ENCODE peak calls at places on chromosomes 3 and 15, in seven cellular contexts. K is hepatocyte, V is astrocyte of the spinal cord, X is upper lobe of right lung, B is GM23338, L is cardiac muscle cell, U is epithelial cell of esophagus. C is an unnamed sample.

GRCh38 chr3:138686771-138687221 is 78.2 kb downstream of the FAIM start:
- DNase-seq in K (peak), V (peak), X (no peak), B (no peak), L (peak), U (no peak), C (peak)

GRCh38 chr15:57114070-57114469 is 195.6 kb downstream of the TCF12 start:
- DNase-seq in K (no peak), V (peak), X (no peak), B (no peak), L (no peak), U (no peak), C (no peak)

GRCh38 chr3:155880286-155880685 is 9.8 kb downstream of the GMPS start:
- DNase-seq in K (no peak), V (no peak), X (no peak), B (no peak), L (no peak), U (no peak), C (no peak)

GRCh38 chr3:54577313-54577712 is 350.5 kb downstream of the LRTM1 start:
- DNase-seq in K (no peak), V (no peak), X (no peak), B (no peak), L (no peak), U (no peak), C (no peak)

GRCh38 chr3:38018296-38019266 is 10.9 kb downstream of the PLCD1 start:
- DNase-seq in K (no peak), V (no peak), X (peak), B (no peak), L (no peak), U (no peak), C (no peak)

GRCh38 chr15:55960946-55961345 is 32.5 kb downstream of the NEDD4 start:
- DNase-seq in K (no peak), V (no peak), X (no peak), B (no peak), L (no peak), U (no peak), C (no peak)

GRCh38 chr3:34364345-34364744 is 565.9 kb downstream of the PDCD6IP start:
- DNase-seq in K (no peak), V (peak), X (no peak), B (peak), L (no peak), U (peak), C (no peak)

GRCh38 chr3:183123891-183124290 is 24.6 kb upstream of the MCCC1 start:
- DNase-seq in K (no peak), V (peak), X (no peak), B (no peak), L (no peak), U (peak), C (no peak)

GRCh38 chr3:173993299-173993698 is 595.8 kb downstream of the NLGN1 start:
- DNase-seq in K (peak), V (peak), X (no peak), B (peak), L (no peak), U (peak), C (peak)

GRCh38 chr15:51758645-51759044 is 7.2 kb downstream of the TMOD2 start:
- DNase-seq in K (peak), V (peak), X (no peak), B (no peak), L (no peak), U (peak), C (no peak)

GRCh38 chr3:54621181-54621580 is 306.7 kb downstream of the LRTM1 start:
- DNase-seq in K (no peak), V (no peak), X (no peak), B (no peak), L (no peak), U (no peak), C (no peak)

GRCh38 chr3:74067296-74067695 is 442.6 kb upstream of the PDZRN3 start:
- DNase-seq in K (peak), V (peak), X (no peak), B (peak), L (no peak), U (peak), C (no peak)

GRCh38 chr15:29050870-29051269 is 165.1 kb downstream of the APBA2 start:
- DNase-seq in K (no peak), V (peak), X (peak), B (no peak), L (peak), U (no peak), C (no peak)

GRCh38 chr3:69282191-69282590 is 103.7 kb downstream of the FRMD4B start:
- DNase-seq in K (no peak), V (no peak), X (no peak), B (no peak), L (no peak), U (no peak), C (no peak)

GRCh38 chr3:42698216-42698910 is 4.2 kb downstream of the HHATL start:
- DNase-seq in K (no peak), V (no peak), X (no peak), B (no peak), L (no peak), U (no peak), C (no peak)

GRCh38 chr15:30043211-30043655 is 39.5 kb upstream of the GOLGA8J start:
- DNase-seq in K (no peak), V (peak), X (no peak), B (no peak), L (no peak), U (peak), C (no peak)

GRCh38 chr15:46654993-46655392 is 1020.2 kb downstream of the SQOR start:
- DNase-seq in K (no peak), V (no peak), X (no peak), B (no peak), L (no peak), U (no peak), C (no peak)

GRCh38 chr15:82572311-82572710 is 32.1 kb upstream of the RPS17 start:
- DNase-seq in K (no peak), V (no peak), X (no peak), B (no peak), L (no peak), U (peak), C (no peak)

GRCh38 chr3:72338942-72339749 is 509.1 kb downstream of the SHQ1 start:
- DNase-seq in K (peak), V (peak), X (no peak), B (no peak), L (no peak), U (peak), C (no peak)

GRCh38 chr15:67882487-67883227 is 42.8 kb upstream of the RNU6-1 start:
- DNase-seq in K (no peak), V (no peak), X (no peak), B (no peak), L (no peak), U (peak), C (peak)

GRCh38 chr3:123792473-123793201 is 91.5 kb downstream of the MYLK start:
- DNase-seq in K (no peak), V (peak), X (no peak), B (no peak), L (no peak), U (peak), C (no peak)

GRCh38 chr15:26590673-26591072 is 182.2 kb downstream of the GABRB3 start:
- DNase-seq in K (no peak), V (no peak), X (no peak), B (no peak), L (no peak), U (no peak), C (no peak)

GRCh38 chr3:138245026-138245425 is 57.9 kb downstream of the ARMC8 start:
- DNase-seq in K (no peak), V (no peak), X (no peak), B (no peak), L (no peak), U (no peak), C (no peak)

GRCh38 chr3:8871306-8871705 is 92.0 kb downstream of the RAD18 start:
- DNase-seq in K (no peak), V (no peak), X (no peak), B (no peak), L (no peak), U (no peak), C (no peak)

GRCh38 chr3:70916375-70917055 is 604.1 kb upstream of the MDFIC2 start:
- DNase-seq in K (peak), V (no peak), X (no peak), B (no peak), L (no peak), U (peak), C (no peak)

GRCh38 chr15:57560976-57561711 is 30.6 kb upstream of the MYZAP start:
- DNase-seq in K (peak), V (peak), X (no peak), B (peak), L (peak), U (peak), C (peak)

GRCh38 chr3:64049136-64049535 is 25.8 kb upstream of the PSMD6 start:
- DNase-seq in K (no peak), V (peak), X (no peak), B (no peak), L (no peak), U (peak), C (no peak)

GRCh38 chr3:134320749-134321148 is 53.5 kb downstream of the AMOTL2 start:
- DNase-seq in K (no peak), V (peak), X (no peak), B (no peak), L (no peak), U (peak), C (no peak)

GRCh38 chr3:193789455-193789854 is 196.4 kb downstream of the OPA1 start:
- DNase-seq in K (no peak), V (no peak), X (no peak), B (no peak), L (no peak), U (no peak), C (no peak)

GRCh38 chr15:48520376-48521155 is 124.9 kb downstream of the FBN1 start:
- DNase-seq in K (no peak), V (peak), X (no peak), B (peak), L (no peak), U (peak), C (no peak)
- TF ChIP-seq CTCF in K (no peak), V (no peak), X (no peak), B (peak), L (no peak), U (no peak), C (no peak)

DNA sequence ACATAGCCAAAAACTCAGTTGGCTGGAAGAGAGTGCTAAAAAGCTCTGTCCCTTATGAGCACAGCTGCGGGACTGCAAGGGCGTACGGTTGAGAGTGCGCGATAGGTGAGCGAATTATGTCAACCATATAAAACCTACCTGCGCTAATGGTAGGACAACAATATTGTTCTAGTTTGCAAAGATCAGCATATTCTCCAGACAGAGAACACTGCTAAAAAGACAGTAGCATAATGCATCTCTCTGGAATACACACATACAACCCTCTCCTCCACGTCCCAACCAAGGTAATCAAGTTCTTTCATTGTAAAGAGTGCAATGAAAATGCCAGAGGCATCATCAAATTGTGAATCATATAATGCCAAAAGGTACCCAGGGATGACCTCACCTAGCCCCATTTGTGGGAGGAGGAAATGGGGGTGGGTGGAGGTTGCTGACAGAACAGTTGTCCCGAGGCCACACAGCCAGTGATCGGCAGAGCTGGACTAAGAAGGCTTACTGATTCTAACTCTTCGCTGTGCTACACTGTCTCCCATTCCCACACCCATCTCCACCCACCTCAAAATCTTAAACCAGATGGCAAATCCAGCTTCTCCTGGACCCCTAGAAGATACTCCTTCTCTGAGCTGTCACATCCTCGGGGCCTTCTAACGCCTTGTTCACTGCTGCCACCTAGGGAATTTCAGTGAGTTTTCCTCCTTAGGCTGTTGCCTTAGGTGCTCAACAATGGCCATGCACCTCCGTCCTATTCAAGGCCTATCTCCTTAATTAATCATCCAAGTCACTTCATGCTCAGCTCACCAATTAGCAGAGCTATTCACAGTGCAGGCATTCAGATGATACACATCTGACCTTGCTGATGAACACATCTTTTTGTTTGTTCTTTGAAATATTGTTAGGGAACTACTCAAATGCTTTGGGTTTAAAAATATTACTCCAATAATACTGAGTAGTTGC is 60.7 kb downstream of the RPL22L1 start:
- DNase-seq in K (peak), V (peak), X (no peak), B (peak), L (peak), U (peak), C (peak)
- TF ChIP-seq CTCF in K (peak), V (peak), X (peak), B (peak), L (peak), U (peak), C (peak)

DNA sequence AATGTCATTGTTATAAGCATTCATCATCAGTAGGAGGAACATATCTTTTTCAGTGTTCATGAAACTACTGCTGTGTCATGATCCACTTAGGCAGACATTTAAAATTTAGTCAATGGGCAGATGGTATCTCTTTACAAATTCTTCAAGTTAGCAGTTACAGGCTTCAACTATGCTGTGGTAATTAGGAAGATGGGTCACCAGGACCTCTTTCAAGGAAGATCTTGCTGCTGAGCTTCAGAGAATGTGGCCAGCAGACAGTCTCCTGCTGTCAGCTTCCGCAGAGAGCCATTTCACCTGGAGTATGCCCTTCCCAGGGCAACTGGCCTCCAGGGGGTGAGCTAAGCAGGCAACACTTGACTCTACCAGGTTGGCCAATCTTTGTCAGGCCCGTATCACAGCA is 19.4 kb downstream of the IFT57 start:
- DNase-seq in K (no peak), V (no peak), X (no peak), B (peak), L (no peak), U (no peak), C (no peak)
- TF ChIP-seq CTCF in K (no peak), V (no peak), X (no peak), B (peak), L (no peak), U (peak), C (no peak)

GRCh38 chr3:99928758-99929408 is 111.2 kb downstream of the CMSS1 start:
- DNase-seq in K (no peak), V (no peak), X (no peak), B (peak), L (no peak), U (no peak), C (no peak)
- TF ChIP-seq CTCF in K (peak), V (peak), X (no peak), B (peak), L (no peak), U (peak), C (no peak)

GRCh38 chr3:102233881-102234280 is 200.9 kb upstream of the ZPLD1 start:
- DNase-seq in K (no peak), V (no peak), X (no peak), B (no peak), L (no peak), U (no peak), C (peak)

GRCh38 chr3:102237181-102237580 is 197.6 kb upstream of the ZPLD1 start:
- DNase-seq in K (no peak), V (no peak), X (no peak), B (no peak), L (no peak), U (no peak), C (no peak)

GRCh38 chr3:102237838-102238237 is 197.0 kb upstream of the ZPLD1 start:
- DNase-seq in K (no peak), V (no peak), X (no peak), B (no peak), L (no peak), U (no peak), C (no peak)

GRCh38 chr3:102238362-102238761 is 196.5 kb upstream of the ZPLD1 start:
- DNase-seq in K (peak), V (no peak), X (no peak), B (peak), L (no peak), U (peak), C (no peak)

GRCh38 chr3:102235679-102236078 is 199.1 kb upstream of the ZPLD1 start:
- DNase-seq in K (peak), V (peak), X (no peak), B (peak), L (no peak), U (peak), C (no peak)
- TF ChIP-seq CTCF in K (peak), V (peak), X (no peak), B (peak), L (peak), U (peak), C (no peak)

DNA sequence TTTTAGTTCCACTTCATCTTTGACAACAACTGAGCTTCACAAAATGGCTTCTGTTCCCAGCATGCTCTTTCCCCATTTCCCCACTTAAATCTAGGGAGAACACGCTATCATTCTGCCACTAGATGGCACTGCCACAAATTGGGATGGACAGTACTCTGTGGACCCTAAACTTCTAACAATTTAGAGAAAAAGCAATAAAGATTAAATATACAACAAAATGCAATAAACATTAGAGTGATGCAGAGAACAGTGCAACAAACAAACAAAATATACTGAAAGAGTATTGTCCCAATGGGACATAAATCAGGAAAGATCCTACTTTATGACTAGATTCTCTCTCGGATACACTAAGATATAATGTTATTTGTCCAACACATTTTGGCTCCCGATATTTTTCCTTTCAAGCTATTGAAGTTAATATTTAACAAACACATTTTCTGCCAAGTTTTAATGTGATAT is 169.7 kb upstream of the TMCO5A start:
- DNase-seq in K (peak), V (peak), X (no peak), B (peak), L (peak), U (peak), C (peak)
- TF ChIP-seq CTCF in K (peak), V (peak), X (peak), B (peak), L (peak), U (peak), C (peak)